ENCODE peak calls at places on chromosome 17, in nine cellular contexts. V is stimulated activated CD4-positive, alpha-beta T cell treated with anti-CD3 and anti-CD28 coated beads, Interleukin-2, amount 100 ng/mL, for 24 hours; L is HT1080; Q is tibial artery; Z is cardiac fibroblast; H is heart right ventricle; F is Kasumi-1; A is NCI-H1092; E is AG09309. I is an unnamed sample.
A peak's percentile ranks its signal among the peaks of the same experiment; 100 is the strongest.

GRCh38 chr17:82965371-82965770 is 114.0 kb upstream of the METRNL start:
- DNase-seq in V (peak; percentile 8), L (no peak), Q (no peak), Z (no peak), H (no peak), F (no peak), A (no peak), E (no peak), I (no peak)

GRCh38 chr17:1029196-1029911 is 32.4 kb downstream of the TIMM22 start:
- DNase-seq in V (no peak), L (no peak), Q (peak; percentile 88), Z (peak; percentile 54), H (no peak), F (no peak), A (no peak), E (peak; percentile 8), I (no peak)

GRCh38 chr17:48051706-48052486 is 3.7 kb downstream of the NFE2L1 start:
- DNase-seq in V (no peak), L (no peak), Q (peak; percentile 81), Z (peak; percentile 94), H (peak; percentile 55), F (no peak), A (no peak), E (peak; percentile 57), I (no peak)

GRCh38 chr17:16463341-16464000 is 28.5 kb downstream of the LRRC75A start:
- DNase-seq in V (no peak), L (no peak), Q (no peak), Z (no peak), H (peak; percentile 52), F (no peak), A (peak; percentile 42), E (no peak), I (no peak)

GRCh38 chr17:35743911-35744328 is 9.1 kb downstream of the GAS2L2 start:
- DNase-seq in V (no peak), L (peak; percentile 56), Q (no peak), Z (peak; percentile 45), H (no peak), F (peak; percentile 79), A (no peak), E (no peak), I (peak; percentile 73)

GRCh38 chr17:4969551-4970231 is 2.1 kb upstream of the SPAG7 start:
- DNase-seq in V (no peak), L (no peak), Q (no peak), Z (no peak), H (no peak), F (no peak), A (no peak), E (no peak), I (no peak)

GRCh38 chr17:47698749-47699535 is 5.0 kb downstream of the TBKBP1 start:
- DNase-seq in V (peak; percentile 91), L (peak; percentile 52), Q (no peak), Z (peak; percentile 59), H (peak; percentile 71), F (peak; percentile 75), A (peak; percentile 14), E (no peak), I (peak; percentile 64)

GRCh38 chr17:61839300-61839786 is 24.0 kb downstream of the BRIP1 start:
- DNase-seq in V (no peak), L (no peak), Q (no peak), Z (no peak), H (no peak), F (no peak), A (no peak), E (no peak), I (no peak)

GRCh38 chr17:83008526-83008925 is 70.9 kb upstream of the METRNL start:
- DNase-seq in V (no peak), L (no peak), Q (no peak), Z (no peak), H (no peak), F (no peak), A (no peak), E (no peak), I (no peak)

GRCh38 chr17:46768540-46768870 is 50.0 kb downstream of the WNT3 start:
- DNase-seq in V (no peak), L (no peak), Q (no peak), Z (no peak), H (no peak), F (no peak), A (no peak), E (no peak), I (no peak)

I was measured in AML-193.